ENCODE peak calls at places on chromosomes 12 and 14, in five cellular contexts. One of them, this sample, is unnamed.

GRCh38 chr12:93344876-93345275 is 32.8 kb upstream of the NUDT4 start:
- DNase-seq in RCC 7860: no peak
- DNase-seq in EL: no peak
- DNase-seq in stimulated activated CD4-positive, alpha-beta T cell treated with anti-CD3 and anti-CD28 coated beads, TNF-alpha, amount 100 ng/mL, for 1 hour: no peak
- DNase-seq in right cardiac atrium: no peak
- DNase-seq in this sample: no peak

GRCh38 chr12:4118017-4118510 is 155.5 kb upstream of the CCND2 start:
- DNase-seq in RCC 7860: no peak
- DNase-seq in right cardiac atrium: peak; percentile 73
- DNase-seq in stimulated activated CD4-positive, alpha-beta T cell treated with anti-CD3 and anti-CD28 coated beads, TNF-alpha, amount 100 ng/mL, for 1 hour: no peak
- DNase-seq in EL: peak; percentile 75
- DNase-seq in this sample: no peak

GRCh38 chr12:6451348-6452244 is at the start of gene TAPBPL:
- DNase-seq in RCC 7860: peak; percentile 51
- DNase-seq in right cardiac atrium: peak; percentile 94
- DNase-seq in stimulated activated CD4-positive, alpha-beta T cell treated with anti-CD3 and anti-CD28 coated beads, TNF-alpha, amount 100 ng/mL, for 1 hour: peak; percentile 62
- DNase-seq in EL: peak; percentile 85
- DNase-seq in this sample: no peak

GRCh38 chr14:64709126-64709525 is 4.9 kb downstream of the PLEKHG3 start:
- DNase-seq in right cardiac atrium: no peak
- DNase-seq in EL: no peak
- DNase-seq in RCC 7860: no peak
- DNase-seq in stimulated activated CD4-positive, alpha-beta T cell treated with anti-CD3 and anti-CD28 coated beads, TNF-alpha, amount 100 ng/mL, for 1 hour: no peak
- DNase-seq in this sample: no peak

GRCh38 chr14:61542848-61543790 is 152.2 kb upstream of the HIF1A start:
- DNase-seq in EL: no peak
- DNase-seq in stimulated activated CD4-positive, alpha-beta T cell treated with anti-CD3 and anti-CD28 coated beads, TNF-alpha, amount 100 ng/mL, for 1 hour: no peak
- DNase-seq in RCC 7860: no peak
- DNase-seq in right cardiac atrium: no peak
- DNase-seq in this sample: no peak

GRCh38 chr14:31069343-31069742 is 43.2 kb upstream of the STRN3 start:
- DNase-seq in stimulated activated CD4-positive, alpha-beta T cell treated with anti-CD3 and anti-CD28 coated beads, TNF-alpha, amount 100 ng/mL, for 1 hour: no peak
- DNase-seq in right cardiac atrium: no peak
- DNase-seq in RCC 7860: no peak
- DNase-seq in EL: no peak
- DNase-seq in this sample: no peak

GRCh38 chr12:46430340-46430948 is 57.9 kb upstream of the SLC38A2 start:
- DNase-seq in stimulated activated CD4-positive, alpha-beta T cell treated with anti-CD3 and anti-CD28 coated beads, TNF-alpha, amount 100 ng/mL, for 1 hour: no peak
- DNase-seq in RCC 7860: peak; percentile 79
- DNase-seq in right cardiac atrium: no peak
- DNase-seq in EL: peak; percentile 85
- DNase-seq in this sample: no peak

GRCh38 chr14:72657214-72657921 is 236.5 kb downstream of the DPF3 start:
- DNase-seq in right cardiac atrium: no peak
- DNase-seq in RCC 7860: no peak
- DNase-seq in EL: no peak
- DNase-seq in stimulated activated CD4-positive, alpha-beta T cell treated with anti-CD3 and anti-CD28 coated beads, TNF-alpha, amount 100 ng/mL, for 1 hour: no peak
- DNase-seq in this sample: no peak

GRCh38 chr14:67487937-67488893 is at the start of gene TMEM229B:
- DNase-seq in EL: peak; percentile 25
- DNase-seq in RCC 7860: no peak
- DNase-seq in stimulated activated CD4-positive, alpha-beta T cell treated with anti-CD3 and anti-CD28 coated beads, TNF-alpha, amount 100 ng/mL, for 1 hour: peak; percentile 52
- DNase-seq in right cardiac atrium: peak; percentile 72
- DNase-seq in this sample: no peak

GRCh38 chr14:79417961-79418360 is 793.3 kb downstream of the DIO2 start:
- DNase-seq in right cardiac atrium: no peak
- DNase-seq in RCC 7860: no peak
- DNase-seq in stimulated activated CD4-positive, alpha-beta T cell treated with anti-CD3 and anti-CD28 coated beads, TNF-alpha, amount 100 ng/mL, for 1 hour: no peak
- DNase-seq in EL: peak; percentile 35
- DNase-seq in this sample: no peak

GRCh38 chr14:74474376-74474775 is 18.7 kb downstream of the NPC2 start:
- DNase-seq in RCC 7860: no peak
- DNase-seq in stimulated activated CD4-positive, alpha-beta T cell treated with anti-CD3 and anti-CD28 coated beads, TNF-alpha, amount 100 ng/mL, for 1 hour: no peak
- DNase-seq in right cardiac atrium: no peak
- DNase-seq in EL: no peak
- DNase-seq in this sample: no peak

GRCh38 chr12:42792265-42792664 is 202.7 kb upstream of the PRICKLE1 start:
- DNase-seq in EL: no peak
- DNase-seq in right cardiac atrium: no peak
- DNase-seq in stimulated activated CD4-positive, alpha-beta T cell treated with anti-CD3 and anti-CD28 coated beads, TNF-alpha, amount 100 ng/mL, for 1 hour: no peak
- DNase-seq in RCC 7860: no peak
- DNase-seq in this sample: no peak

GRCh38 chr12:101570022-101570421 is 24.7 kb upstream of the MYBPC1 start:
- DNase-seq in EL: peak; percentile 42
- DNase-seq in RCC 7860: no peak
- DNase-seq in right cardiac atrium: no peak
- DNase-seq in stimulated activated CD4-positive, alpha-beta T cell treated with anti-CD3 and anti-CD28 coated beads, TNF-alpha, amount 100 ng/mL, for 1 hour: no peak
- DNase-seq in this sample: no peak

GRCh38 chr12:47520029-47520428 is 185.8 kb downstream of the RPAP3 start:
- DNase-seq in RCC 7860: no peak
- DNase-seq in right cardiac atrium: no peak
- DNase-seq in stimulated activated CD4-positive, alpha-beta T cell treated with anti-CD3 and anti-CD28 coated beads, TNF-alpha, amount 100 ng/mL, for 1 hour: no peak
- DNase-seq in EL: no peak
- DNase-seq in this sample: no peak

GRCh38 chr12:78866518-78866917 is 1.9 kb downstream of the SYT1 start:
- DNase-seq in stimulated activated CD4-positive, alpha-beta T cell treated with anti-CD3 and anti-CD28 coated beads, TNF-alpha, amount 100 ng/mL, for 1 hour: no peak
- DNase-seq in right cardiac atrium: no peak
- DNase-seq in RCC 7860: no peak
- DNase-seq in EL: no peak
- DNase-seq in this sample: no peak

GRCh38 chr14:68282479-68283377 is 463.1 kb downstream of the RAD51B start:
- DNase-seq in stimulated activated CD4-positive, alpha-beta T cell treated with anti-CD3 and anti-CD28 coated beads, TNF-alpha, amount 100 ng/mL, for 1 hour: peak; percentile 14
- DNase-seq in RCC 7860: no peak
- DNase-seq in right cardiac atrium: no peak
- DNase-seq in EL: no peak
- DNase-seq in this sample: no peak

GRCh38 chr14:101824339-101824727 is 62.8 kb downstream of the PPP2R5C start:
- DNase-seq in stimulated activated CD4-positive, alpha-beta T cell treated with anti-CD3 and anti-CD28 coated beads, TNF-alpha, amount 100 ng/mL, for 1 hour: no peak
- DNase-seq in right cardiac atrium: no peak
- DNase-seq in RCC 7860: no peak
- DNase-seq in EL: no peak
- DNase-seq in this sample: no peak

GRCh38 chr12:95100264-95101190 is 27.1 kb upstream of the NR2C1 start:
- DNase-seq in stimulated activated CD4-positive, alpha-beta T cell treated with anti-CD3 and anti-CD28 coated beads, TNF-alpha, amount 100 ng/mL, for 1 hour: no peak
- DNase-seq in RCC 7860: peak; percentile 71
- DNase-seq in EL: no peak
- DNase-seq in right cardiac atrium: no peak
- DNase-seq in this sample: no peak

GRCh38 chr12:81080431-81080983 is 2.6 kb downstream of the ACSS3 start:
- DNase-seq in RCC 7860: no peak
- DNase-seq in stimulated activated CD4-positive, alpha-beta T cell treated with anti-CD3 and anti-CD28 coated beads, TNF-alpha, amount 100 ng/mL, for 1 hour: no peak
- DNase-seq in right cardiac atrium: no peak
- DNase-seq in EL: peak; percentile 5
- DNase-seq in this sample: no peak

GRCh38 chr12:125861299-125862281 is 796.4 kb downstream of the AACS start:
- DNase-seq in EL: no peak
- DNase-seq in RCC 7860: no peak
- DNase-seq in stimulated activated CD4-positive, alpha-beta T cell treated with anti-CD3 and anti-CD28 coated beads, TNF-alpha, amount 100 ng/mL, for 1 hour: no peak
- DNase-seq in right cardiac atrium: peak; percentile 82
- DNase-seq in this sample: no peak

GRCh38 chr12:104670439-104671406 is 214.0 kb downstream of the CHST11 start:
- DNase-seq in EL: no peak
- DNase-seq in RCC 7860: peak; percentile 50
- DNase-seq in stimulated activated CD4-positive, alpha-beta T cell treated with anti-CD3 and anti-CD28 coated beads, TNF-alpha, amount 100 ng/mL, for 1 hour: no peak
- DNase-seq in right cardiac atrium: no peak
- DNase-seq in this sample: no peak

GRCh38 chr12:103626498-103626897 is 39.4 kb downstream of the STAB2 start:
- DNase-seq in RCC 7860: peak; percentile 71
- DNase-seq in right cardiac atrium: peak; percentile 65
- DNase-seq in stimulated activated CD4-positive, alpha-beta T cell treated with anti-CD3 and anti-CD28 coated beads, TNF-alpha, amount 100 ng/mL, for 1 hour: no peak
- DNase-seq in EL: no peak
- DNase-seq in this sample: no peak

GRCh38 chr12:21221778-21222177 is 90.8 kb downstream of the SLCO1B1 start:
- DNase-seq in EL: no peak
- DNase-seq in right cardiac atrium: no peak
- DNase-seq in stimulated activated CD4-positive, alpha-beta T cell treated with anti-CD3 and anti-CD28 coated beads, TNF-alpha, amount 100 ng/mL, for 1 hour: no peak
- DNase-seq in RCC 7860: no peak
- DNase-seq in this sample: no peak

GRCh38 chr14:54796961-54797360 is 105.7 kb downstream of the GCH1 start:
- DNase-seq in EL: peak; percentile 89
- DNase-seq in RCC 7860: peak; percentile 49
- DNase-seq in stimulated activated CD4-positive, alpha-beta T cell treated with anti-CD3 and anti-CD28 coated beads, TNF-alpha, amount 100 ng/mL, for 1 hour: no peak
- DNase-seq in right cardiac atrium: no peak
- DNase-seq in this sample: no peak

GRCh38 chr14:102187044-102187443 is 47.3 kb downstream of the WDR20 start:
- DNase-seq in RCC 7860: peak; percentile 30
- DNase-seq in right cardiac atrium: no peak
- DNase-seq in EL: peak; percentile 81
- DNase-seq in stimulated activated CD4-positive, alpha-beta T cell treated with anti-CD3 and anti-CD28 coated beads, TNF-alpha, amount 100 ng/mL, for 1 hour: no peak
- DNase-seq in this sample: no peak

GRCh38 chr12:109329003-109329402 is 18.7 kb upstream of the MYO1H start:
- DNase-seq in EL: no peak
- DNase-seq in right cardiac atrium: no peak
- DNase-seq in stimulated activated CD4-positive, alpha-beta T cell treated with anti-CD3 and anti-CD28 coated beads, TNF-alpha, amount 100 ng/mL, for 1 hour: no peak
- DNase-seq in RCC 7860: no peak
- DNase-seq in this sample: no peak

GRCh38 chr12:92503029-92503931 is 199.5 kb upstream of the PLEKHG7 start:
- DNase-seq in right cardiac atrium: no peak
- DNase-seq in EL: no peak
- DNase-seq in stimulated activated CD4-positive, alpha-beta T cell treated with anti-CD3 and anti-CD28 coated beads, TNF-alpha, amount 100 ng/mL, for 1 hour: no peak
- DNase-seq in RCC 7860: no peak
- DNase-seq in this sample: no peak

This sample was measured in D721Med.